ENCODE peak calls at places on chromosome 19, in five cellular contexts. L is H1, X is GM12878, Z is HepG2, A is SK-N-SH. R is an unnamed sample.

GRCh38 chr19:38544569-38545315 is 73.0 kb downstream of the MAP4K1 start:
- DNase-seq in L (no peak), X (no peak), A (no peak), Z (no peak), R (peak)

GRCh38 chr19:42191855-42192254 is 25.6 kb downstream of the DEDD2 start:
- DNase-seq in X (no peak), L (no peak), A (no peak), Z (peak), R (no peak)

GRCh38 chr19:29539668-29540067 is 13.9 kb downstream of the VSTM2B start:
- DNase-seq in Z (no peak), X (no peak), A (no peak), L (peak), R (no peak)

GRCh38 chr19:46616631-46617322 is 8.1 kb downstream of the PTGIR start:
- DNase-seq in L (peak), Z (peak), A (peak), X (no peak), R (peak)

GRCh38 chr19:11420894-11421606 is 1.9 kb upstream of the RGL3 start:
- DNase-seq in Z (no peak), A (no peak), X (no peak), L (peak), R (no peak)

GRCh38 chr19:8673281-8673891 is 25.2 kb downstream of the ACTL9 start:
- DNase-seq in Z (no peak), L (no peak), X (no peak), A (no peak), R (no peak)

GRCh38 chr19:29875931-29876330 is 64.1 kb downstream of the CCNE1 start:
- DNase-seq in A (no peak), Z (no peak), L (no peak), X (no peak), R (no peak)

GRCh38 chr19:45798995-45799517 is 6.4 kb upstream of the DMWD start:
- DNase-seq in Z (peak), A (peak), L (peak), X (peak), R (peak)

GRCh38 chr19:36081894-36082293 is 27.2 kb downstream of the WDR62 start:
- DNase-seq in X (no peak), Z (no peak), A (no peak), L (no peak), R (no peak)

GRCh38 chr19:58052256-58052655 is 6.8 kb upstream of the ZNF135 start:
- DNase-seq in Z (no peak), X (no peak), L (no peak), A (no peak), R (no peak)

GRCh38 chr19:29843180-29844051 is 31.6 kb downstream of the CCNE1 start:
- DNase-seq in X (no peak), L (peak), A (no peak), Z (no peak), R (peak)

GRCh38 chr19:50718255-50719118 is 1.1 kb downstream of the SHANK1 start:
- DNase-seq in L (peak), A (peak), Z (no peak), X (no peak), R (peak)
- TF ChIP-seq CHD2 in L (no peak), A (no peak), Z (no peak), X (no peak), R (no peak)

DNA sequence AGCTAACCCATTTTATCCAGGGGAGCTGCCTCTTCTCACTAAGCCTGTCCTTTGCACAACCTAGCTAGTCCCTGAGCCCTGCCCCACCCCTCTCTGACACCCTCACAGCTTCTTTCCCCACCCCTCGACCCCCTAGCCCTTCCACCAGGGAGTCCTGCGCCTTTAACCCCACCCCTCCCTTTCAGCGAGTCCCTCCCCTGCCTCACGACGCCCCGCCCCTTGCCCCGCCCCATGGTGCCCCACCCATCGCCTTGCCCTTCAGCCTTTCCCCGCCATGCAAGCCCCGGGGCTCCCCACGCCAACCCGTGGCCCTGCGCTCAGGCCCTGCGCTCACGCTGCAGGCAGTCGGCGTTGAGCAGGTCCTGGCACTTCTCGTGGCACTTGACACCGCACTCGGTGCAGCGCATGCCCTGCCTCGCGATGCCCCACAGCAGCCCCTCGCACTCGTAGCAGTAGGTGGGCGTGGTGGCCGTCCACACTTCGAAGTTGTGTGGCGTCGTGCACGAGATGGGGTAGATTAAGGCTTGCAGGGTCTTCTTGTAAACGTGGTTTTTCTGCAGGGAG is 40.0 kb downstream of the UNC13A start:
- DNase-seq in A (peak), X (no peak), Z (no peak), L (peak), R (peak)
- TF ChIP-seq JUND in A (no peak), X (no peak), Z (no peak), L (no peak), R (no peak)

GRCh38 chr19:40530091-40530901 is 46.4 kb upstream of the SHKBP1 start:
- DNase-seq in Z (no peak), X (no peak), L (peak), A (peak), R (peak)
- TF ChIP-seq CHD2 in Z (no peak), X (no peak), L (no peak), A (no peak), R (no peak)

DNA sequence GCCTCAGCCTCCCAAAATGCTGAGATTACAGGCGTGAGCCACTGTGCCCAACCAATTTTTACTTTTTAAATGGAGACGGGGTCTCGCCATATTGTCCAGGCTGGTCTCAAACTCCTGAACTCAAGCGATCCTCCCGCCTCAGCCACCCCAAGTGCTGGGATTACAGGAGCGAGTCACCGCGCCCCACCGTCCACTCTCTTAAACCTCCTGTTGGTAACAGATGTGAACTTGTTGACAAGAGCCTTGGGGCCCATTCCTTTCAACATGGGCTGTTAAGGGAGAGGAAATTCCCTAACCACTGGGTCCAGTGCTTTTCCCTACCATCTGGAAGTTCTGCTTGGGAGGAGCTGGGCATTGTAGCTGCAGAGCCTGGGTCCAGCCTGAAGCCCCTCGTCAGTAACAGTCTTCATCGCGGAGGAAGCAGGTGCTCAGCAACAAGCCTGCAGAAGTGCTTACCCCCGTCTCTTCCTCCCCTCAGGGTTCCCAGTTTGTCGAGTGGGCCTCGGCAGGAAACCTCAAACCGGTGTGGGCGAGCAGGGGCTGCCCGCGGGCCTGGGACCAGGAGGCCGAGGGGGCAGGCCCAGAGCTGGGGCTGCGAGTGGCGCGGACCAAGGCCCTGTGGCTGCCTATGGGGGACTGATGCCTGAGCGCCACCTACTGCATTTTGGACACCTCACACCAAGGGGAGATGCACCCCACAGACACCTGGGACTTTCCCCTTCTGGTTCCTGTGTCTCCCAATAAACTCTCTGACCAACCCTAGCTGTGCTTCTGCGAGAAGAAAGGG is 4.0 kb upstream of the FLT3LG start:
- DNase-seq in L (no peak), Z (no peak), X (peak), A (no peak), R (peak)
- TF ChIP-seq JUND in L (no peak), Z (no peak), X (no peak), A (no peak), R (no peak)

GRCh38 chr19:18172331-18173053 is 1.1 kb upstream of the IFI30 start:
- DNase-seq in L (no peak), A (peak), Z (no peak), X (no peak), R (no peak)

GRCh38 chr19:18174983-18175382 is 1.4 kb downstream of the IFI30 start:
- DNase-seq in A (no peak), Z (no peak), L (no peak), X (no peak), R (no peak)

GRCh38 chr19:18171605-18172327 is 1.8 kb upstream of the IFI30 start:
- DNase-seq in X (no peak), A (peak), L (no peak), Z (no peak), R (peak)

GRCh38 chr19:18173572-18174294 is at the start of gene IFI30:
- DNase-seq in A (peak), L (peak), Z (peak), X (peak), R (peak)

DNA sequence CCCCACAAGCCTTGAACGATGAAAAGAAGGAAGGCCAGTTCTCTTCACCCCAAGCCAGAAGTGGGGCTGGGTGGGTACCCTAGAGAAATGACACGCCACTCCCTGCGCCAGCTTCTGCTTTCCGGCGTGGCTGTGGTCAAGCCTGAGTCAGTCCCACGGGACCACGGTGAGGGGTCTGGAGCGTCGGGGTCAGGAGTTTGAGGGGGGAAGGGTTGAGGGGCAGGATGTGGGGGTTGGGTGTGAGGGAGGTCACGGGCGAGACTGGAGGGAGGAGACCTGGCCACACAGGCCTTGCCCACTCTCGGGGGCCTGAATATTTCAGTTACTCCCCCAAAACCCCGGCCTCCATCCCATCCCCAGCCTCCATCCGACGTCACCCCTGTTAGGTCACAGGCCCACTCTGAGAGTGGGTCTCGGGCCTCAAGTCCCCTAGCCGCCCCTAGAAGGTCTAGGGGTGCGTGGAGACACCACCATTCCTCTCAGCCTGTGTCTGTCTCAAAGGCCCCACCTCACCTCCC is 500 bp upstream of the IFI30 start:
- DNase-seq in A (no peak), X (no peak), Z (no peak), L (no peak), R (no peak)
- TF ChIP-seq CHD2 in A (no peak), X (peak), Z (no peak), L (no peak), R (no peak)

DNA sequence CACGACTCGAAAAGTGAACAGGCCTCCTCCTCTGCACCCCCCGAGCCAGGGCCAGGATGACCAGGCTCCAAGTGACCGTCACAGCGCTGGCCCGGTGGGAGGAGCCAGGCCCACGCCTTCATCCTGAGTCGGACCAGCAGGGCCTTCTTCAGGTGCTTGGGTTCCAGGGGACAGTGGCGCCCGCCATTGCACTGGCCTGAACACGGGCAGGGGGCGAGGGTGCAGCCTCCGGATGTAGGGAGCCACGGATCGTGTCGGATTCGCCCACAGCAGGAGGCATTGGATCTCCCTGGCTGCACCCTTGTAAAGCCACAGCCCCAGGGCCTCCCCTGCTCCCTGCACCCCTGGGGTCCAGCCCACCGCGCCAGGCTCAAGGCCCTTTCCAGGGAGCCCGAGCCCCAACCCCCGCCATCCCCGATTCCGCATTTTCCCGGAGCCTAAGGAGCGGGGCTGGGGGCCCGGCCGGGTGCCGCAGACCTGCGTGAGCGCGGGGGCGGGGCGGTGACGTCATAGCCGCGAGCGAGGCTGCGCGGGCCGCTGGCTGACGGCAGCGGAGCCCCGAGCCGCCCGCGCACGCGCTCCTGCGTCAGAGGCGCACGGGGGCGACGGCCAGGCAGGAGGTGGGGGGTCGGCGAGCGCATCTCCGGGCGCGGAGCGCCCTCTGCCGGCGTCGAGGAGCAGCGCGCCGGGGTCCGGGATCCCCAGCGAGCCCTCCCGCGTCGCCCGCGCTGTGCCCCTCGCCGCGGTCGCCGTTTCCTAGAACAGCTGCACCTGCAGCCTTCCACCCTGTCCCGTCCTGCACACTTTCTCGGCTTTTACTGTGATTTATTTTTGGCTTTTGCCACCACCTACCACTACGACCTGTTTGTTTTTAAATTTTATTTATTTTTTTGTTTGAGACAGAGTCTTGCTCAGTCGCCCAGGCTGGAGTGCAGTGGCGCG is 1.5 kb upstream of the ATP5F1D start:
- DNase-seq in A (peak), L (peak), X (no peak), Z (peak), R (peak)
- TF ChIP-seq JUND in A (no peak), L (peak), X (peak), Z (peak), R (peak)

DNA sequence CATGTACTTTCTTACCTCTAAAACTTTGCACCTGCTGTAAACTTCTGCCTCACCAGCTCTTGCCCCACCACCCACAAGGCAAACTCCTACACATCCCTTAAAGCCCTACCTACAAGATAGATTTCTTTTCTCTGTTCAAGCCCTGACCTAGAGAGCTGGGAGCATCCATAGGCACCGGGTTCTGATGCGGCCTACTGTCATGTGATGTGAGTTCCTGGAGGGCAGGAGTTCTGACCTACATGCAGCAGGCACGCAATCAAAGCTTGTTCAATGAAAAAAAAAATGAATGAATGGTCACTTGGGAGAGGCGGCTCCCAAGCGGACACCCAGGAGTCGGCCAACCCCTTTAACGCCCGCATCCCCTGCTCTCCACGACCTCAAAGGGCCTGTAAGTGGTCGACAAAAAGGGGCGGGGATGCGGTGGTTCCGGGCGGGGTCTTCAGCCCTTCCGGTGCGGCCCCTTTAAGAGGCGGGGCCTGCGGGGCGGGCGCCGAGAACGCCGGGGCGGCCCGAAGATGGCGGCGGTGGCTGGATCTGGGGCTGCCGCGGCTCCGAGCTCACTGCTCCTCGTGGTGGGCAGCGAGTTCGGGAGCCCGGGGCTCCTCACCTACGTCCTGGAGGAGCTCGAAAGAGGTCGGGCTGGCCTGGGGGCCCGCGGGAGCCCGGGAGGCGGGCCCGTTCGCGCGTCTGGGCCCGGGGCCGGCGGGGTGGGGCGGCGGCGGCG is at the start of gene MAP1S:
- DNase-seq in X (no peak), L (peak), A (peak), Z (peak), R (peak)
- TF ChIP-seq CHD2 in X (no peak), L (no peak), A (no peak), Z (no peak), R (no peak)

GRCh38 chr19:33698576-33699435 is 77.1 kb downstream of the CHST8 start:
- DNase-seq in Z (no peak), L (no peak), X (no peak), A (peak), R (no peak)
- TF ChIP-seq JUND in Z (no peak), L (no peak), X (no peak), A (no peak), R (no peak)

DNA sequence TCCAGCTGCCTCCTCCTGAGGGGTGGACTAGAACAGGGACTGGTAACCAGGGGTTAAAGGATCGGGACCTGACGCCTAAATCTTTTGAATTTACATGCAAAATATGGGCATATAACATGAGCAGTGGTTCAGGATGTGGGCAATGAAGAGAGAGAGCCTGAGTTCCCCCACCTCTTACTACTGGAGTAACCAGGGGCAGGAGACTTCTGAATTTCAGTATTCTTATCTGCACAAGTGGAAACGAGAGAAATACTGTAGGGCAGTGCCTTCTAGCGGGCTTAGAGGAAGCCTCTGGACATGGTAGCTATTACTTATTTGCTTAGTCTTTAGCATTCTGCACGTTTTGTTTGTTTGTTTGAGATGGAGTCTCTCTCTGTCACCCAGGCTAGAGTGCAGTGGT is 26.3 kb downstream of the BCAT2 start:
- DNase-seq in A (no peak), Z (no peak), L (no peak), X (no peak), R (peak)
- TF ChIP-seq CHD2 in A (no peak), Z (no peak), L (no peak), X (no peak), R (no peak)

DNA sequence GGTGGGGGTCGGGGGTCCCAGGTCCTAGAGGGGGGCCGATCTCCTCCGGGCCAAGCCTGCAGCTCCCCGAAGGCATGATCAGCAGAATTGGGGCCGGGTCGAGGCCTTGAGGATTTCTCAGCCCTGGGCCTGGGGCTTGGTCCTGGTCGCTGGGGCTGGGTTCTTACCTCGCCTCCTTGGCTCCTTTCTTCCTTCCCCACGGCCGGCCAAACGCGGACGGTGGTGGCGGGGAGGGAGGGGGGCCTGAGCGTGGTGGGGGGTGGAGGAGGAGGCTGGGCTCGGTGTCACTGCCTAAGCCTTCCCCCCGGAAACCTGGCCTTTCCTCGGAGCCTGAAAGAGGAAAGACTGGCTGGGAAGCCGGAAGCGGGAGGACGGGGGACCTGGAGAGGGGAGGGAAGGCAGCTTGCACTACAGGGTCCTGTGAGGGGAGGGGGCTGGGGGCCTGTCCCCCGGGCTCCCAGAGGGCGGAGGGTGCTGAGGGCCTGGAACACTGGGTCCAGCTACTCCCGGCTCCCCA is at the start of gene ZNF579:
- DNase-seq in X (peak), Z (peak), A (peak), L (peak), R (peak)
- TF ChIP-seq JUND in X (no peak), Z (no peak), A (no peak), L (no peak), R (no peak)

R was measured in K562.